ENCODE peak calls at places on chromosomes 16 and 17, in four cellular contexts. P is IMR-90, I is H1, U is mesendoderm. Y is an unnamed sample.

GRCh38 chr16:70754371-70754770 is 46.6 kb downstream of the VAC14 start:
- DNase-seq in P (no peak), I (no peak), U (no peak), Y (no peak)

GRCh38 chr17:7442142-7442541 is 2.7 kb upstream of the CHRNB1 start:
- DNase-seq in P (no peak), I (no peak), U (no peak), Y (no peak)

GRCh38 chr17:83103200-83103937 is 24.0 kb downstream of the METRNL start:
- DNase-seq in P (peak; percentile 66), I (no peak), U (no peak), Y (peak; percentile 71)

GRCh38 chr16:56860226-56861020 is 4.6 kb upstream of the SLC12A3 start:
- DNase-seq in P (no peak), I (no peak), U (no peak), Y (no peak)

GRCh38 chr17:39553326-39553945 is 54.3 kb downstream of the NEUROD2 start:
- DNase-seq in P (peak; percentile 60), I (no peak), U (no peak), Y (no peak)

GRCh38 chr16:47734987-47735594 is 274.0 kb downstream of the PHKB start:
- DNase-seq in P (no peak), I (no peak), U (peak; percentile 16), Y (no peak)

GRCh38 chr17:40110457-40110856 is 10.1 kb upstream of the NR1D1 start:
- DNase-seq in P (no peak), I (no peak), U (no peak), Y (no peak)

GRCh38 chr17:6303664-6304063 is 131.3 kb downstream of the AIPL1 start:
- DNase-seq in P (no peak), I (peak; percentile 73), U (peak; percentile 70), Y (peak; percentile 70)

GRCh38 chr17:41521574-41522261 is 3.0 kb upstream of the KRT15 start:
- DNase-seq in P (peak; percentile 91), I (no peak), U (peak; percentile 88), Y (peak; percentile 76)

GRCh38 chr17:18353541-18353940 is 9.8 kb downstream of the SHMT1 start:
- DNase-seq in P (no peak), I (no peak), U (no peak), Y (no peak)

GRCh38 chr17:78973196-78973595 is 6.5 kb downstream of the LGALS3BP start:
- DNase-seq in P (no peak), I (peak; percentile 72), U (peak; percentile 65), Y (peak; percentile 72)

GRCh38 chr17:80646328-80646727 is 101.7 kb downstream of the RPTOR start:
- DNase-seq in P (no peak), I (no peak), U (no peak), Y (no peak)
- H3K56ac ChIP-seq in P (no peak overlapping the region), I (no peak overlapping the region), U (no peak overlapping the region), Y (no peak overlapping the region)

GRCh38 chr16:87842209-87842869 is 27.0 kb downstream of the SLC7A5 start:
- DNase-seq in P (no peak), I (no peak), U (no peak), Y (no peak)
- H2BK15ac ChIP-seq in P (no peak overlapping the region), I (no peak overlapping the region), U (no peak overlapping the region), Y (no peak overlapping the region)

GRCh38 chr16:50024207-50024606 is 818 bp upstream of the CNEP1R1 start:
- DNase-seq in P (no peak), I (no peak), U (no peak), Y (no peak)

GRCh38 chr16:50025544-50025931 is 513 bp downstream of the CNEP1R1 start:
- DNase-seq in P (no peak), I (peak; percentile 54), U (peak; percentile 40), Y (no peak)

GRCh38 chr16:50021509-50021908 is 3.5 kb upstream of the CNEP1R1 start:
- DNase-seq in P (no peak), I (no peak), U (peak; percentile 83), Y (peak; percentile 65)

GRCh38 chr16:50024684-50025543 is at the start of gene CNEP1R1:
- DNase-seq in P (peak; percentile 95), I (peak; percentile 94), U (peak; percentile 99), Y (peak; percentile 98)

DNA sequence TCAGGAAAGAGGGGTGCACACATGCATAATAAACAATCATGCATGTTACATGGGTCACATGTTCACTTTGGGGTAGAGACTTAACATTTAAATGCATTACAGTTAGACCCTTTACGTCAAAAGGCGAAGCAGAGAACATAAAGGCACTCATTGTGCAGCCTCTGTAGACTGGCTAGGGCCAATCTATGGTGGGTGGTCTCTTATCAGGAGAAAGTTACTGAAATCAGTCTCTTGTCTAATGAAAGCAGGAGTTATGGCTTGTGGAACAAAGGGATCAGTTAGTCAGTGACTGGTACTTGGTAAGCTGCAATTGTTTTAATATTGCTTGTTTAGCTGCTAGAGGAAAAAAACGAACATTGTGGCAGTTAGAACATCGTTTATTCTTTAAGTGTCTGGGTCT is 1.4 kb upstream of the CNEP1R1 start:
- DNase-seq in P (no peak), I (no peak), U (no peak), Y (no peak)
- H3K56ac ChIP-seq in P (no peak overlapping the region), I (no peak overlapping the region), U (no peak overlapping the region), Y (no peak overlapping the region)

DNA sequence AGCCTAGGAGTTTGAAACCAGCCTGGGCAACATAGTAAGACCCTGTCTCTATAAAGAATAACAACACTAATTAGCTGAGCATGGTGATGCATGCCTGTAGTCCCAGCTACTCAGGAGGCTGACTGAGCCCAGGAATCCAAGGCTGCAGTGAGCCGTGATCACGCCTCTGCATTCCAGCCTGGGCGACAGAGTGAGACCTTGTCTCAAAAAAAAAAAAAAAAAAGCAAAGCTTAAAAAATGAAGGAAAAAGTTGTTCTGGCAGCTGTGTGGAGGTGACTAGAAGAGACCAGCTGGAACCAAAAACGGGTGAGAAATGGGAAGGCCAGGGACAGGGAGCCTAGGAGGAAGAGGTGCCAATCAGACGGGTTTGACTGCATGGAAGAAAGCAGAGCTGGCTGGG is 4.2 kb downstream of the BCL7C start:
- DNase-seq in P (no peak), I (no peak), U (no peak), Y (no peak)
- H2BK15ac ChIP-seq in P (no peak overlapping the region), I (no peak overlapping the region), U (no peak overlapping the region), Y (no peak overlapping the region)

GRCh38 chr17:77505460-77505769 is 364.6 kb downstream of the SEC14L1 start:
- DNase-seq in P (no peak), I (no peak), U (no peak), Y (no peak)
- H3K56ac ChIP-seq in P (no peak overlapping the region), I (no peak overlapping the region), U (no peak overlapping the region), Y (no peak overlapping the region)

Y was measured in H9.